ENCODE peak calls at places on chromosomes 13 and 19, in ten cellular contexts. V is tibial nerve, Q is stomach, P is transverse colon, N is spleen, W is ovary, L is uterus, C is esophagus squamous epithelium, H is heart left ventricle, X is IMR-90. S is an unnamed sample. For H3K4me1, the result is how much of the 10 kb centered on the place peaks cover.

GRCh38 chr13:63094717-63095116 is 1679.1 kb upstream of the PCDH20 start:
- DNase-seq in Q (no peak), P (no peak), X (no peak), L (no peak), N (no peak), W (no peak), C (no peak), H (no peak), V (no peak), S (no peak)

GRCh38 chr19:5065717-5066116 is 96.8 kb downstream of the KDM4B start:
- DNase-seq in C (no peak), P (no peak), L (no peak), V (no peak), W (no peak), X (no peak), Q (no peak), N (no peak), H (no peak), S (peak)

GRCh38 chr13:23159205-23159586 is 21.6 kb upstream of the SGCG start:
- DNase-seq in W (no peak), H (no peak), X (peak), N (no peak), V (peak), P (no peak), C (no peak), L (no peak), Q (no peak), S (no peak)

GRCh38 chr19:2224754-2225349 is 11.3 kb downstream of the PLEKHJ1 start:
- DNase-seq in L (no peak), V (no peak), H (no peak), N (no peak), W (no peak), X (no peak), C (no peak), P (no peak), Q (no peak), S (no peak)

GRCh38 chr13:92775631-92776030 is 451.0 kb upstream of the GPC6 start:
- DNase-seq in N (no peak), H (no peak), V (no peak), P (no peak), W (no peak), C (no peak), X (no peak), Q (no peak), L (no peak), S (no peak)

GRCh38 chr19:3175761-3176714 is 2.5 kb upstream of the S1PR4 start:
- DNase-seq in X (peak), V (peak), C (no peak), N (no peak), W (no peak), P (peak), L (no peak), Q (peak), H (no peak), S (no peak)

GRCh38 chr13:105773887-105774538 is 761.4 kb downstream of the EFNB2 start:
- DNase-seq in Q (no peak), P (no peak), V (no peak), N (no peak), W (no peak), C (no peak), L (no peak), H (no peak), X (peak), S (no peak)

GRCh38 chr19:532578-533484 is 1.3 kb downstream of the CDC34 start:
- DNase-seq in X (peak), C (no peak), P (peak), W (peak), N (peak), Q (peak), V (peak), H (peak), L (peak), S (peak)

GRCh38 chr19:14003279-14004051 is 2.7 kb downstream of the RFX1 start:
- DNase-seq in N (no peak), X (no peak), P (no peak), V (no peak), H (no peak), L (no peak), Q (no peak), W (no peak), C (no peak), S (no peak)

GRCh38 chr19:29666634-29667389 is 1.6 kb downstream of the PLEKHF1 start:
- DNase-seq in W (peak), N (peak), L (peak), P (peak), X (peak), V (peak), Q (peak), C (no peak), H (peak), S (no peak)

GRCh38 chr13:48873598-48873997 is 102.1 kb upstream of the FNDC3A start:
- DNase-seq in C (no peak), X (peak), L (no peak), W (no peak), V (no peak), N (no peak), H (no peak), P (no peak), Q (no peak), S (no peak)

GRCh38 chr19:17779281-17779930 is 15.5 kb upstream of the B3GNT3 start:
- DNase-seq in V (peak), Q (no peak), C (no peak), L (no peak), N (peak), W (no peak), P (peak), H (peak), X (peak), S (peak)

GRCh38 chr13:109408596-109409382 is 377.6 kb downstream of the IRS2 start:
- DNase-seq in X (no peak), W (no peak), V (no peak), L (no peak), C (no peak), P (no peak), Q (no peak), H (no peak), N (no peak), S (no peak)

GRCh38 chr19:57118848-57119247 is 937 bp upstream of the USP29 start:
- DNase-seq in X (no peak), P (no peak), H (no peak), N (no peak), V (no peak), C (no peak), L (no peak), W (no peak), Q (no peak), S (no peak)

GRCh38 chr13:79491715-79492114 is 10.8 kb downstream of the NDFIP2 start:
- DNase-seq in L (no peak), W (no peak), P (no peak), V (no peak), X (peak), Q (no peak), C (no peak), N (no peak), H (no peak), S (no peak)

GRCh38 chr13:97568850-97569249 is 134.9 kb downstream of the RAP2A start:
- DNase-seq in Q (peak), P (peak), V (no peak), N (no peak), C (no peak), X (no peak), H (peak), L (no peak), W (no peak), S (no peak)

GRCh38 chr13:111967572-111968201 is 99.3 kb upstream of the SOX1 start:
- DNase-seq in X (no peak), V (no peak), Q (no peak), L (no peak), N (no peak), H (no peak), P (no peak), W (no peak), C (no peak), S (no peak)

GRCh38 chr13:76836311-76836710 is 49.9 kb downstream of the KCTD12 start:
- DNase-seq in P (no peak), N (no peak), C (no peak), V (no peak), L (no peak), H (no peak), W (no peak), X (peak), Q (no peak), S (no peak)

GRCh38 chr19:2246801-2247361 is 2.2 kb upstream of the AMH start:
- DNase-seq in P (no peak), N (no peak), X (peak), W (peak), L (no peak), V (no peak), H (peak), C (no peak), Q (peak), S (no peak)

GRCh38 chr13:21420706-21421105 is 38.4 kb downstream of the ZDHHC20 start:
- DNase-seq in C (no peak), W (no peak), H (no peak), L (no peak), N (no peak), X (peak), Q (no peak), V (no peak), P (no peak), S (no peak)
- H3K4me3 ChIP-seq in C (no peak), W (no peak), H (no peak), L (no peak), N (no peak), X (no peak), Q (no peak), V (no peak), P (no peak), S (no peak)

GRCh38 chr19:12969292-12969988 is at the start of gene DAND5:
- DNase-seq in Q (peak), L (no peak), N (no peak), C (no peak), X (no peak), V (no peak), H (peak), W (no peak), P (no peak), S (no peak)
- TF ChIP-seq POLR2A in Q (no peak), L (no peak), N (no peak), C (no peak), X (no peak), V (no peak), H (no peak), W (no peak), P (no peak), S (no peak)

DNA sequence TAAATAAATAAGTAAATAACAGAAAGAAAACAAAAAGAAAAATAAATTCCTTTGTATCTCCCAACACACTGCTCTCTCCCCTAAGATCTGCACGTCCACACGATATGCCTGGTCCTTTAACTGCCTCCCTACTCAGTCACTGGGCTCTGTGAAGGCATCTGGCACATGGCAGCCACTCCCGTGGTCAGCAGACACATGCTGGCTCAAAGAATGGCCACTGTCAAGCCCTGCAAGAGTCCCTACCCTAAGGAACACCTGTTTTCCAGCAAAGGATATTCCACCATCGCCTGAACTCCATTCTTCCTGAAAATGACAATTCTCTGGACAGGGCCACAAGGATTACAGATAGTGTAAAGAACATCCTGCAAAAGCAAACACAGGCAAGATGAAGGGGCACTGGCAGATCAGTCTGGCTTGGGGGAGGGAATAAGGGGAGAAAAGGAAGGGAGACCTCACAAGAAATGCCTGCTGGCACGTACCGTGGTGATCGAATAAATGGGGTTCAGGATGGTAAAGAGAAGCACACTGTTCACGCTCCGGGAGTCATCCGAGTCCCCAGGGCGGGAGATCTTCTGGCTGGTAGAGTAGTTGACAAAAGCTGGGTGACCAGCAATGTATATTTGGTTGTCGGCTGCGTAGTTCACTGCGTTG is 4.3 kb downstream of the HNRNPL start:
- DNase-seq in V (no peak), H (no peak), P (no peak), N (peak), Q (no peak), L (no peak), C (no peak), X (no peak), W (no peak), S (peak)
- H3K4me1 ChIP-seq in V (half or more), H (half or more), P (under half), N (half or more), Q (half or more), L (under half), C (under half), X (under half), W (under half), S (half or more)

GRCh38 chr19:46648070-46648960 is 12.3 kb upstream of the GNG8 start:
- DNase-seq in W (no peak), H (no peak), Q (no peak), P (no peak), C (no peak), X (no peak), V (no peak), N (no peak), L (no peak), S (no peak)
- H3K4me3 ChIP-seq in W (no peak), H (no peak), Q (no peak), P (no peak), C (no peak), X (no peak), V (no peak), N (no peak), L (no peak), S (no peak)

GRCh38 chr19:48635263-48635965 is 1.8 kb downstream of the DBP start:
- DNase-seq in C (no peak), W (peak), Q (peak), N (peak), X (no peak), V (peak), L (peak), P (peak), H (peak), S (peak)

GRCh38 chr19:48632692-48633147 is 4.5 kb downstream of the DBP start:
- DNase-seq in V (no peak), N (no peak), C (no peak), Q (no peak), H (no peak), W (no peak), L (no peak), X (peak), P (no peak), S (no peak)

GRCh38 chr19:48634424-48635262 is 2.5 kb downstream of the DBP start:
- DNase-seq in L (peak), V (peak), N (peak), X (peak), C (peak), P (peak), Q (peak), W (peak), H (peak), S (peak)

GRCh38 chr19:48634036-48634342 is 3.2 kb downstream of the DBP start:
- DNase-seq in W (no peak), H (no peak), P (no peak), N (no peak), C (no peak), X (no peak), V (no peak), Q (no peak), L (no peak), S (no peak)

GRCh38 chr19:48633148-48634035 is 3.8 kb downstream of the DBP start:
- DNase-seq in L (peak), N (no peak), H (no peak), W (no peak), X (no peak), V (no peak), Q (no peak), P (peak), C (no peak), S (peak)
- TF ChIP-seq POLR2A in L (no peak), N (no peak), H (no peak), W (no peak), X (no peak), V (no peak), Q (no peak), P (no peak), C (no peak), S (no peak)

GRCh38 chr19:47097396-47098217 is 16.0 kb downstream of the ZC3H4 start:
- DNase-seq in P (peak), X (no peak), N (peak), C (no peak), Q (peak), L (no peak), V (peak), W (no peak), H (peak), S (peak)

GRCh38 chr19:47098608-47099007 is 15.0 kb downstream of the ZC3H4 start:
- DNase-seq in Q (no peak), C (no peak), X (no peak), P (no peak), N (peak), W (no peak), V (no peak), L (no peak), H (no peak), S (no peak)

GRCh38 chr19:47095707-47096704 is 17.6 kb downstream of the ZC3H4 start:
- DNase-seq in W (no peak), Q (peak), L (no peak), N (no peak), V (no peak), P (peak), H (peak), C (no peak), X (no peak), S (peak)

GRCh38 chr19:47094557-47095517 is 18.7 kb downstream of the ZC3H4 start:
- DNase-seq in H (no peak), C (no peak), L (no peak), W (no peak), N (peak), V (no peak), X (no peak), Q (peak), P (peak), S (no peak)

GRCh38 chr19:47096721-47097120 is 16.9 kb downstream of the ZC3H4 start:
- DNase-seq in V (no peak), X (no peak), W (no peak), P (peak), H (peak), N (no peak), L (no peak), C (no peak), Q (peak), S (peak)
- H3K4me1 ChIP-seq in V (half or more), X (under half), W (under half), P (under half), H (half or more), N (half or more), L (under half), C (under half), Q (half or more), S (half or more)

GRCh38 chr19:8050274-8051096 is 2.1 kb upstream of the CCL25 start:
- DNase-seq in H (peak), P (peak), L (peak), N (peak), V (peak), C (peak), Q (peak), W (peak), X (peak), S (peak)
- H3K4me3 ChIP-seq in H (peak), P (peak), L (no peak), N (peak), V (peak), C (peak), Q (peak), W (no peak), X (no peak), S (peak)

DNA sequence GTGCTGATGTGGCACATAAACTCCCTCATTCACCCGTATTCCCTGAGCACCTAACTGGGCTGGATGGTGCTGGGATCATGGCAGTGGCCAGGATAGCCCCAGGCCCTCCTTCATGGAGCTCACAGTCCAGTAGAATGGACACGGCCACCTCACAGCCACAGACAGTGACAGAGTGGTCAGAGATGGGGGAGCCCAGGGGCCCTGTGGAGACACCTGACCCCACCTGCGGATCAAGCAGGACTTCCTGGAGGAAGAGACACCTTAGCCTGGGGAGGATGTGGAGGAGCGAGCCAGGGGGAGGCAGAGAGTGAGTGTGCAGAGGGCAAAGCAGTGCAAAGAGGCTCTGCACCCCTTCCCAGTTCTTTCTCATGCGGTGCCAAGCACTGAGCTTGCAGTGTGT is 21.1 kb upstream of the OVOL3 start:
- DNase-seq in W (no peak), P (no peak), Q (no peak), H (no peak), C (no peak), L (no peak), V (no peak), X (no peak), N (no peak), S (no peak)
- TF ChIP-seq POLR2A in W (no peak), P (no peak), Q (no peak), H (no peak), C (no peak), L (no peak), V (no peak), X (no peak), N (no peak), S (no peak)

GRCh38 chr13:113490496-113491417 is at the start of gene DCUN1D2:
- DNase-seq in N (peak), L (peak), Q (peak), H (peak), X (peak), C (peak), P (peak), V (peak), W (peak), S (peak)
- H3K4me1 ChIP-seq in N (half or more), L (under half), Q (half or more), H (half or more), X (under half), C (under half), P (under half), V (half or more), W (under half), S (half or more)

GRCh38 chr13:37338721-37339120 is 233.3 kb upstream of the CSNK1A1L start:
- DNase-seq in C (no peak), N (no peak), H (no peak), W (no peak), X (no peak), L (no peak), V (no peak), P (no peak), Q (no peak), S (no peak)
- H3K4me3 ChIP-seq in C (no peak), N (no peak), H (no peak), W (no peak), X (no peak), L (no peak), V (no peak), P (no peak), Q (no peak), S (no peak)

S was measured in gastrocnemius medialis.